ENCODE peak calls at places on chromosomes 2 and 18, in four cellular contexts. X, Y, U and O are unnamed samples.

GRCh38 chr2:20446280-20446916 is 476 bp upstream of the RHOB start:
- DNase-seq in X (peak), Y (no peak), U (no peak), O (no peak)

GRCh38 chr2:228401065-228401912 is 219.8 kb upstream of the SPHKAP start:
- DNase-seq in X (no peak), Y (no peak), U (no peak), O (no peak)

GRCh38 chr2:170464268-170464667 is 250.9 kb upstream of the SP5 start:
- DNase-seq in X (no peak), Y (no peak), U (no peak), O (no peak)

GRCh38 chr2:78532762-78533399 is 492.6 kb upstream of the REG3G start:
- DNase-seq in X (no peak), Y (no peak), U (no peak), O (no peak)

GRCh38 chr18:72407048-72407447 is 137.1 kb downstream of the CBLN2 start:
- DNase-seq in X (no peak), Y (no peak), U (no peak), O (no peak)

GRCh38 chr2:193943406-193943960 is 1713.5 kb upstream of the SLC39A10 start:
- DNase-seq in X (no peak), Y (no peak), U (no peak), O (no peak)

GRCh38 chr18:50203801-50204604 is 9.1 kb upstream of the MYO5B start:
- DNase-seq in X (no peak), Y (peak), U (no peak), O (no peak)

GRCh38 chr18:28571929-28572328 is 395.0 kb upstream of the CDH2 start:
- DNase-seq in X (no peak), Y (no peak), U (no peak), O (no peak)

GRCh38 chr2:79437416-79438281 is 75.2 kb upstream of the CTNNA2 start:
- DNase-seq in X (no peak), Y (no peak), U (no peak), O (no peak)

GRCh38 chr2:231162036-231162345 is 36.4 kb upstream of the ARMC9 start:
- DNase-seq in X (no peak), Y (peak), U (no peak), O (no peak)

GRCh38 chr2:105487142-105488069 is 88.6 kb upstream of the FHL2 start:
- DNase-seq in X (peak), Y (peak), U (no peak), O (no peak)

GRCh38 chr2:160156665-160157064 is 43.4 kb downstream of the ITGB6 start:
- DNase-seq in X (no peak), Y (peak), U (no peak), O (no peak)

GRCh38 chr2:183991973-183992372 is 606.4 kb upstream of the ZNF804A start:
- DNase-seq in X (no peak), Y (no peak), U (no peak), O (no peak)

GRCh38 chr2:191800874-191801273 is 46.0 kb downstream of the CAVIN2 start:
- DNase-seq in X (no peak), Y (peak), U (no peak), O (no peak)

GRCh38 chr2:133844214-133844892 is 276.1 kb upstream of the NCKAP5 start:
- DNase-seq in X (peak), Y (peak), U (peak), O (peak)

GRCh38 chr2:149991576-149991975 is 404.0 kb upstream of the MMADHC start:
- DNase-seq in X (no peak), Y (peak), U (no peak), O (no peak)

GRCh38 chr2:126981476-126981875 is 82.8 kb downstream of the TEX51 start:
- DNase-seq in X (no peak), Y (peak), U (no peak), O (no peak)

GRCh38 chr2:120596990-120597594 is 138.6 kb upstream of the GLI2 start:
- DNase-seq in X (peak), Y (peak), U (no peak), O (no peak)

GRCh38 chr2:112033600-112033999 is 21.5 kb upstream of the TMEM87B start:
- DNase-seq in X (no peak), Y (peak), U (no peak), O (no peak)

GRCh38 chr2:120436885-120437603 is 91.1 kb downstream of the INHBB start:
- DNase-seq in X (no peak), Y (peak), U (no peak), O (no peak)

GRCh38 chr18:47063070-47063469 is 27.6 kb upstream of the ELOA2 start:
- DNase-seq in X (no peak), Y (no peak), U (no peak), O (no peak)

GRCh38 chr2:64548795-64549194 is 24.7 kb downstream of the AFTPH start:
- DNase-seq in X (no peak), Y (no peak), U (no peak), O (no peak)

GRCh38 chr2:170054996-170055395 is 123.0 kb upstream of the MYO3B start:
- DNase-seq in X (no peak), Y (no peak), U (no peak), O (no peak)

GRCh38 chr2:200054681-200055468 is 99.5 kb downstream of the MAIP1 start:
- DNase-seq in X (no peak), Y (no peak), U (no peak), O (no peak)

GRCh38 chr2:238290079-238290478 is 1.7 kb upstream of the PER2 start:
- DNase-seq in X (peak), Y (no peak), U (peak), O (no peak)

GRCh38 chr18:681985-682384 is 24.5 kb downstream of the TYMS start:
- DNase-seq in X (no peak), Y (no peak), U (peak), O (peak)

GRCh38 chr2:70944291-70944690 is 8.6 kb downstream of the ATP6V1B1 start:
- DNase-seq in X (no peak), Y (no peak), U (no peak), O (no peak)

GRCh38 chr2:180050246-180050645 is 43.1 kb upstream of the CWC22 start:
- DNase-seq in X (no peak), Y (peak), U (no peak), O (no peak)

GRCh38 chr2:45255568-45255967 is 246.3 kb upstream of the SIX2 start:
- DNase-seq in X (no peak), Y (no peak), U (no peak), O (no peak)

GRCh38 chr18:11570770-11571169 is 38.6 kb upstream of the SLC35G4 start:
- DNase-seq in X (no peak), Y (peak), U (no peak), O (no peak)

GRCh38 chr2:6945087-6945813 is 28.0 kb downstream of the RNF144A start:
- DNase-seq in X (no peak), Y (no peak), U (no peak), O (no peak)

GRCh38 chr2:49288902-49289680 is 134.8 kb upstream of the FSHR start:
- DNase-seq in X (no peak), Y (peak), U (no peak), O (peak)

GRCh38 chr2:232698552-232699091 is 1.5 kb downstream of the GIGYF2 start:
- DNase-seq in X (no peak), Y (no peak), U (no peak), O (no peak)

GRCh38 chr2:172361360-172361759 is 66.0 kb upstream of the ITGA6 start:
- DNase-seq in X (no peak), Y (peak), U (no peak), O (no peak)

GRCh38 chr18:3870914-3871313 is 420.9 kb downstream of the TGIF1 start:
- DNase-seq in X (no peak), Y (no peak), U (no peak), O (no peak)

GRCh38 chr2:198309673-198310280 is 505.4 kb downstream of the PLCL1 start:
- DNase-seq in X (no peak), Y (peak), U (peak), O (peak)